ENCODE peak calls at places on chromosome 7, in five cellular contexts. One of them, this sample, is unnamed.

GRCh38 chr7:130941322-130942210 is 207.6 kb upstream of the KLF14 start:
- DNase-seq in BJ: no peak
- DNase-seq in EH: peak
- DNase-seq in HEK293T: peak
- DNase-seq in kidney tubule cell: peak
- DNase-seq in this sample: no peak

GRCh38 chr7:57423768-57424167 is 26.2 kb upstream of the ZNF716 start:
- DNase-seq in HEK293T: no peak
- DNase-seq in BJ: no peak
- DNase-seq in EH: no peak
- DNase-seq in kidney tubule cell: no peak
- DNase-seq in this sample: no peak

GRCh38 chr7:1807821-1808600 is 137.9 kb downstream of the ELFN1 start:
- DNase-seq in BJ: no peak
- DNase-seq in kidney tubule cell: no peak
- DNase-seq in HEK293T: no peak
- DNase-seq in EH: no peak
- DNase-seq in this sample: no peak

GRCh38 chr7:2254429-2255144 is 12.6 kb downstream of the NUDT1 start:
- DNase-seq in BJ: no peak
- DNase-seq in HEK293T: no peak
- DNase-seq in EH: no peak
- DNase-seq in kidney tubule cell: no peak
- DNase-seq in this sample: no peak

GRCh38 chr7:131111-132094 is 61.0 kb upstream of the FAM20C start:
- DNase-seq in kidney tubule cell: no peak
- DNase-seq in HEK293T: no peak
- DNase-seq in EH: no peak
- DNase-seq in BJ: no peak
- DNase-seq in this sample: no peak

GRCh38 chr7:81402227-81402626 is 367.6 kb downstream of the HGF start:
- DNase-seq in kidney tubule cell: no peak
- DNase-seq in HEK293T: no peak
- DNase-seq in BJ: no peak
- DNase-seq in EH: peak
- DNase-seq in this sample: no peak

GRCh38 chr7:31062746-31063435 is 10.8 kb downstream of the ADCYAP1R1 start:
- DNase-seq in HEK293T: no peak
- DNase-seq in kidney tubule cell: no peak
- DNase-seq in EH: no peak
- DNase-seq in BJ: no peak
- DNase-seq in this sample: no peak

GRCh38 chr7:5692112-5692844 is 89.2 kb downstream of the RNF216 start:
- DNase-seq in HEK293T: no peak
- DNase-seq in BJ: peak
- DNase-seq in kidney tubule cell: peak
- DNase-seq in EH: peak
- DNase-seq in this sample: peak

This sample was measured in HuH-7.5.